ENCODE peak calls at places on chromosomes 4 and X, in nine cellular contexts. W is sigmoid colon, K is upper lobe of left lung, Z is suprapubic skin, L is SK-N-SH, E is H1, G is HepG2, N is stomach, O is K562. R is an unnamed sample.

GRCh38 chr4:100581337-100581736 is 63.5 kb upstream of the EMCN start:
- DNase-seq in N (no peak), Z (no peak), K (no peak), E (no peak), L (no peak), W (no peak), G (no peak), O (no peak), R (no peak)

GRCh38 chr4:169492436-169493163 is 119.8 kb downstream of the NEK1 start:
- DNase-seq in L (peak), K (no peak), N (peak), W (no peak), G (peak), E (peak), O (peak), Z (no peak), R (peak)

GRCh38 chr4:85265234-85265633 is 209.7 kb upstream of the ARHGAP24 start:
- DNase-seq in N (no peak), L (no peak), W (no peak), E (no peak), O (no peak), K (no peak), G (no peak), Z (no peak), R (no peak)

GRCh38 chr4:8280876-8281440 is 11.4 kb downstream of the HTRA3 start:
- DNase-seq in W (peak), E (no peak), N (no peak), O (no peak), G (no peak), Z (no peak), L (no peak), K (peak), R (no peak)

GRCh38 chr4:183099537-183100297 is 660 bp downstream of the WWC2 start:
- DNase-seq in K (peak), E (no peak), L (no peak), W (peak), O (peak), N (peak), G (peak), Z (no peak), R (no peak)

GRCh38 chr4:188819243-188819642 is 680.0 kb downstream of the TRIML1 start:
- DNase-seq in K (no peak), Z (no peak), O (no peak), G (no peak), L (no peak), N (no peak), W (no peak), E (no peak), R (no peak)

GRCh38 chr4:78100060-78100459 is 42.9 kb downstream of the FRAS1 start:
- DNase-seq in E (no peak), K (no peak), O (no peak), L (no peak), W (no peak), G (no peak), Z (no peak), N (no peak), R (no peak)

GRCh38 chrX:27276751-27277150 is 186.4 kb downstream of the PPP4R3C start:
- DNase-seq in E (no peak), W (no peak), O (no peak), G (no peak), Z (no peak), K (no peak), N (no peak), L (no peak), R (no peak)

GRCh38 chrX:9352683-9353430 is 112.0 kb upstream of the TBL1X start:
- DNase-seq in O (peak), Z (no peak), N (peak), K (no peak), G (peak), W (no peak), E (no peak), L (no peak), R (peak)

GRCh38 chr4:154490589-154491340 is 834 bp downstream of the DCHS2 start:
- DNase-seq in W (peak), G (no peak), Z (no peak), O (no peak), E (no peak), N (no peak), L (peak), K (peak), R (peak)

GRCh38 chr4:165369522-165369921 is 9.3 kb upstream of the CPE start:
- DNase-seq in O (no peak), K (no peak), L (no peak), G (peak), E (no peak), Z (no peak), N (no peak), W (no peak), R (peak)

GRCh38 chr4:17680985-17681920 is 66.8 kb downstream of the MED28 start:
- DNase-seq in N (no peak), K (no peak), Z (no peak), L (no peak), E (no peak), G (no peak), O (no peak), W (no peak), R (no peak)

GRCh38 chrX:140022482-140022881 is 57.2 kb upstream of the CXorf66 start:
- DNase-seq in N (no peak), Z (no peak), L (no peak), G (no peak), O (no peak), K (no peak), W (no peak), E (no peak), R (no peak)

GRCh38 chr4:87973283-87974169 is 2.0 kb upstream of the SPP1 start:
- DNase-seq in N (peak), Z (no peak), L (peak), E (peak), K (no peak), G (peak), W (no peak), O (peak), R (peak)

GRCh38 chr4:1096841-1097240 is 16.5 kb downstream of the RNF212 start:
- DNase-seq in E (no peak), Z (no peak), G (no peak), O (no peak), K (no peak), L (no peak), N (no peak), W (no peak), R (no peak)

GRCh38 chr4:182145360-182145905 is 97.8 kb upstream of the TENM3 start:
- DNase-seq in E (no peak), G (no peak), K (no peak), O (no peak), W (no peak), Z (no peak), N (no peak), L (peak), R (no peak)

GRCh38 chr4:110275871-110276270 is 77.5 kb upstream of the ELOVL6 start:
- DNase-seq in Z (no peak), O (no peak), E (no peak), K (no peak), L (no peak), W (no peak), G (no peak), N (no peak), R (no peak)

GRCh38 chr4:168304744-168305459 is 13.7 kb downstream of the DDX60 start:
- DNase-seq in E (no peak), Z (no peak), K (no peak), W (no peak), O (no peak), G (no peak), N (no peak), L (no peak), R (no peak)

GRCh38 chrX:124342174-124342867 is 4.0 kb upstream of the SH2D1A start:
- DNase-seq in W (no peak), N (no peak), E (no peak), O (no peak), Z (no peak), L (no peak), G (no peak), K (no peak), R (no peak)

GRCh38 chr4:151015458-151016344 is 617 bp upstream of the LRBA start:
- DNase-seq in K (peak), E (peak), G (peak), W (peak), O (peak), N (peak), L (peak), Z (peak), R (peak)

GRCh38 chr4:81164623-81165416 is 50.2 kb downstream of the PRKG2 start:
- DNase-seq in O (no peak), W (no peak), Z (no peak), N (no peak), G (peak), L (no peak), E (no peak), K (no peak), R (peak)

GRCh38 chrX:12986164-12986779 is 11.4 kb downstream of the TMSB4X start:
- DNase-seq in O (peak), L (no peak), E (no peak), Z (no peak), G (no peak), N (no peak), W (no peak), K (no peak), R (no peak)

GRCh38 chrX:153445856-153446635 is at the start of gene TREX2:
- DNase-seq in W (peak), K (peak), L (no peak), N (no peak), G (no peak), E (no peak), Z (no peak), O (no peak), R (no peak)

GRCh38 chr4:16464651-16465050 is 238.4 kb upstream of the TAPT1 start:
- DNase-seq in Z (no peak), N (no peak), G (no peak), K (no peak), W (no peak), L (no peak), O (no peak), E (no peak), R (no peak)

GRCh38 chrX:19893722-19894121 is 6.3 kb upstream of the SH3KBP1 start:
- DNase-seq in N (no peak), G (peak), K (no peak), O (no peak), W (no peak), L (no peak), E (no peak), Z (no peak), R (no peak)

GRCh38 chrX:31708116-31708515 is 636.3 kb upstream of the FTHL17 start:
- DNase-seq in K (no peak), W (no peak), O (no peak), E (no peak), N (no peak), L (no peak), G (no peak), Z (no peak), R (no peak)

GRCh38 chr4:72311291-72311690 is 257.7 kb downstream of the ADAMTS3 start:
- DNase-seq in W (no peak), K (no peak), E (no peak), Z (no peak), L (no peak), O (no peak), N (no peak), G (no peak), R (no peak)

GRCh38 chr4:72312032-72312650 is 256.9 kb downstream of the ADAMTS3 start:
- DNase-seq in O (no peak), G (peak), Z (peak), N (peak), E (no peak), W (peak), K (no peak), L (no peak), R (peak)

GRCh38 chr4:72313121-72313520 is 255.9 kb downstream of the ADAMTS3 start:
- DNase-seq in K (no peak), L (no peak), W (no peak), O (no peak), E (no peak), N (no peak), G (no peak), Z (no peak), R (no peak)

GRCh38 chr4:72318771-72319170 is 250.2 kb downstream of the ADAMTS3 start:
- DNase-seq in O (no peak), L (no peak), Z (no peak), G (no peak), K (no peak), E (no peak), W (no peak), N (no peak), R (no peak)

GRCh38 chr4:72314869-72315268 is 254.2 kb downstream of the ADAMTS3 start:
- DNase-seq in W (no peak), N (no peak), G (no peak), Z (no peak), O (no peak), L (no peak), E (no peak), K (no peak), R (no peak)
- TF ChIP-seq EP300 in W (no peak), N (no peak), G (no peak), Z (no peak), O (no peak), L (peak), E (no peak), K (no peak), R (no peak)

GRCh38 chr4:184283659-184284335 is 66.1 kb upstream of the ENPP6 start:
- DNase-seq in K (peak), W (no peak), Z (no peak), E (no peak), N (no peak), O (no peak), G (no peak), L (no peak), R (peak)

GRCh38 chr4:184280591-184281071 is 63.0 kb upstream of the ENPP6 start:
- DNase-seq in L (no peak), K (no peak), W (no peak), N (no peak), O (peak), E (no peak), G (peak), Z (no peak), R (peak)

GRCh38 chr4:184281231-184282139 is 63.8 kb upstream of the ENPP6 start:
- DNase-seq in G (no peak), E (no peak), N (no peak), Z (no peak), O (no peak), K (no peak), W (no peak), L (no peak), R (peak)

GRCh38 chr4:184282895-184283654 is 65.4 kb upstream of the ENPP6 start:
- DNase-seq in L (no peak), N (no peak), Z (no peak), G (no peak), W (no peak), O (no peak), E (no peak), K (no peak), R (peak)

DNA sequence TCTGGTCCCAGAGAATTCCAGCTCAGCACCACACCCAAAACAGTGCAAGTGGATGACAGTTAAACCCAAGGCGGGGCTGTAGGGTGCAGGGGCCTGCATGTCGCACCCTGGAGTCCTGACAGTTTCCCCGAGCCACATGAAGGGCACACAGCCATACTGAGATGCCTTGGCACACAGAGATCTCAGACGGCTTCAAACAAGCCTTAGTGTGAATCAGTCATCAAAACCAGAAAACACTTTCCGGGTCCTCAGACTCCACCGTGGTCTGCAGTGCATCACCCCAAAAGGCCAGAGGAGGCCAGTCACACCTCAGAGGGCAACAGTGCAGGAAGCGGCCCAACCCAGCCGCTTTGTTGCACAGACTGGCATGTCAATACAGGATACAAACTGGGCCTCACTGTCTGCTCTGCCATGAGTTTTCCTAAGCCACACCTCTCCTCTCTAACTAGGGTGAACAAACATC is 64.6 kb upstream of the ENPP6 start:
- DNase-seq in E (no peak), G (peak), N (peak), O (no peak), W (no peak), K (no peak), L (no peak), Z (no peak), R (peak)
- TF ChIP-seq CTCF in E (peak), G (peak), N (no peak), O (peak), W (no peak), K (peak), L (no peak), Z (no peak), R (peak)

GRCh38 chr4:37889849-37890500 is 909 bp upstream of the TBC1D1 start:
- DNase-seq in G (no peak), K (no peak), W (peak), O (no peak), N (no peak), Z (no peak), L (peak), E (no peak), R (peak)

GRCh38 chr4:37891221-37892159 is 606 bp downstream of the TBC1D1 start:
- DNase-seq in N (peak), E (no peak), O (no peak), W (peak), Z (no peak), G (no peak), L (peak), K (no peak), R (peak)

GRCh38 chr4:37893164-37893563 is 2.3 kb downstream of the TBC1D1 start:
- DNase-seq in E (no peak), W (no peak), N (no peak), Z (no peak), G (no peak), O (no peak), L (no peak), K (no peak), R (no peak)

GRCh38 chr4:37892641-37893040 is 1.8 kb downstream of the TBC1D1 start:
- DNase-seq in W (no peak), G (no peak), O (no peak), L (no peak), K (no peak), N (no peak), Z (no peak), E (no peak), R (peak)

GRCh38 chr4:37890501-37891220 is at the start of gene TBC1D1:
- DNase-seq in E (no peak), L (peak), N (peak), G (no peak), O (no peak), K (peak), W (peak), Z (peak), R (peak)
- TF ChIP-seq POLR2AphosphoS5 in E (no peak), L (no peak), N (peak), G (no peak), O (no peak), K (no peak), W (peak), Z (no peak), R (no peak)

GRCh38 chrX:67732864-67733263 is 189.0 kb downstream of the AR start:
- DNase-seq in G (no peak), L (no peak), N (no peak), E (no peak), O (no peak), K (no peak), W (no peak), Z (no peak), R (no peak)

GRCh38 chrX:67734111-67734753 is 190.4 kb downstream of the AR start:
- DNase-seq in O (no peak), W (no peak), K (no peak), Z (no peak), N (no peak), G (no peak), L (no peak), E (no peak), R (no peak)
- TF ChIP-seq EP300 in O (no peak), W (no peak), K (no peak), Z (no peak), N (no peak), G (no peak), L (no peak), E (no peak), R (no peak)

GRCh38 chrX:141945415-141945814 is 41.7 kb downstream of the MAGEC1 start:
- DNase-seq in K (no peak), W (no peak), L (no peak), O (no peak), G (no peak), N (no peak), Z (no peak), E (no peak), R (no peak)
- TF ChIP-seq CTCF in K (no peak), W (no peak), L (no peak), O (no peak), G (no peak), N (no peak), Z (no peak), E (no peak), R (no peak)

GRCh38 chrX:39096599-39096998 is 295.3 kb downstream of the MID1IP1 start:
- DNase-seq in O (no peak), E (no peak), G (no peak), N (no peak), K (no peak), L (no peak), Z (no peak), W (no peak), R (no peak)
- TF ChIP-seq POLR2AphosphoS5 in O (no peak), E (no peak), G (no peak), N (no peak), K (no peak), L (no peak), Z (no peak), W (no peak), R (no peak)